ENCODE peak calls at places on chromosomes 5 and 9, in six cellular contexts. X is astrocyte, G is H1, R is left ventricle myocardium inferior, L is GM06990, D is body of pancreas. A is an unnamed sample.

GRCh38 chr9:91775011-91775707 is 174.9 kb downstream of the ROR2 start:
- DNase-seq in L (peak; percentile 33), G (peak; percentile 87), X (no peak), D (peak; percentile 67), R (peak; percentile 60), A (no peak)

GRCh38 chr9:120436937-120437592 is 142.9 kb downstream of the CDK5RAP2 start:
- DNase-seq in R (peak; percentile 44), G (no peak), X (no peak), L (no peak), D (no peak), A (no peak)

GRCh38 chr5:2332521-2332920 is 419.0 kb downstream of the IRX2 start:
- DNase-seq in R (no peak), X (no peak), G (no peak), L (no peak), D (no peak), A (no peak)

GRCh38 chr5:141149812-141150211 is at the start of gene PCDHB6:
- DNase-seq in L (no peak), X (no peak), R (no peak), G (peak; percentile 60), D (no peak), A (no peak)

GRCh38 chr9:69785757-69786156 is 25.9 kb upstream of the PTAR1 start:
- DNase-seq in R (no peak), G (no peak), X (peak; percentile 34), L (no peak), D (no peak), A (no peak)

GRCh38 chr9:41229408-41230401 is 40.6 kb upstream of the ZNG1F start:
- DNase-seq in G (no peak), L (peak; percentile 48), D (no peak), X (peak; percentile 37), R (no peak), A (no peak)

GRCh38 chr5:179375236-179375685 is 30.0 kb upstream of the ADAMTS2 start:
- DNase-seq in L (no peak), R (no peak), D (no peak), G (no peak), X (no peak), A (no peak)

GRCh38 chr9:133770076-133770777 is 32.1 kb upstream of the SARDH start:
- DNase-seq in D (peak; percentile 40), L (no peak), X (no peak), G (peak; percentile 42), R (no peak), A (no peak)

GRCh38 chr9:118578467-118578866 is 790.8 kb downstream of the BRINP1 start:
- DNase-seq in R (no peak), L (no peak), D (no peak), X (peak; percentile 74), G (no peak), A (no peak)

GRCh38 chr5:116062352-116062751 is 22.5 kb upstream of the COMMD10 start:
- DNase-seq in X (no peak), R (no peak), L (no peak), G (no peak), D (no peak), A (no peak)

GRCh38 chr9:90307177-90307833 is 335.3 kb downstream of the DIRAS2 start:
- DNase-seq in D (peak; percentile 19), L (no peak), X (peak; percentile 16), G (no peak), R (no peak), A (no peak)

GRCh38 chr9:2066312-2067273 is 51.4 kb downstream of the SMARCA2 start:
- DNase-seq in L (no peak), R (no peak), D (no peak), G (no peak), X (peak; percentile 30), A (no peak)

GRCh38 chr5:101932599-101932998 is 363.5 kb downstream of the SLCO4C1 start:
- DNase-seq in G (no peak), L (no peak), R (no peak), D (no peak), X (no peak), A (no peak)

GRCh38 chr9:110782701-110783100 is 114.1 kb downstream of the MUSK start:
- DNase-seq in L (no peak), D (no peak), G (no peak), X (peak; percentile 40), R (no peak), A (no peak)

GRCh38 chr5:39533749-39534148 is 109.0 kb upstream of the DAB2 start:
- DNase-seq in R (no peak), L (no peak), X (no peak), D (no peak), G (no peak), A (no peak)

DNA sequence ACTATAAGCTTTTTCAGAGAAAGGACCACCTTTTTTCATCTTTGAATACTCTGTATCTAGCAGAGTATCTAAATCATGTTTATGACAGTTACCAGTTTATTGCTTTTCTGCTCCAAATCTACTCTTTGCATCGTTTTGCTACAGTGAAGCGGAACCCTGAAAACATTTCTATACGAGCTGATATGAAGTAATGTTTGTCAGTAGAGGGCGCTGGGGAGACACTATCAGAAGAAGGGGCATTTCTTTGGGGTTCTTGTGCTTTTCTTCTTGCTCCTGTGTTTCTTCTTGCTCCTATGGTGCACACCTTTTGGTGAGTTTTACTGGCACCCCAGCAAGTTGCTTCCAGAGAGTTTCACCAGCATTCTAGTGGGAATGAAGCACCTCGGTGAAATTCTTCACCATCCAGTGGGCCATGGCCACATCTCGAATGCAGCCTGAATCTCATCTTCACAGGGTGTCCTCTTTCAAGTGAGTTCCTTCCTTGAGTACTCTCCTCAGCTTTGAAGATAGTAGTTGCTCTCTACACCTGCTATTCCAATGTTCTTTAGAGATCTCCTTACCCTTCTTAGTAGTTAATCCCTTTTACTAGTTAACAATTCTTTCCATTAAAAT is 98.4 kb downstream of the FGF1 start:
- DNase-seq in G (peak; percentile 65), X (no peak), L (no peak), R (no peak), D (peak; percentile 15), A (no peak)
- TF ChIP-seq CTCF in G (peak; percentile 68), X (peak; percentile 58), L (peak; percentile 63), R (peak; percentile 61), D (no peak), A (peak; percentile 52)

GRCh38 chr5:134784241-134784920 is 25.8 kb downstream of the DDX46 start:
- DNase-seq in X (no peak), R (no peak), D (no peak), L (no peak), G (no peak), A (no peak)
- TF ChIP-seq CTCF in X (peak; percentile 11), R (no peak), D (no peak), L (peak; percentile 8), G (no peak), A (peak; percentile 20)

GRCh38 chr9:100219347-100219746 is 120.3 kb downstream of the INVS start:
- DNase-seq in R (no peak), D (no peak), G (no peak), X (no peak), L (peak; percentile 32), A (no peak)

GRCh38 chr9:100227636-100228035 is 125.1 kb downstream of the TEX10 start:
- DNase-seq in D (no peak), G (no peak), R (no peak), L (no peak), X (no peak), A (no peak)

GRCh38 chr9:100221538-100221937 is 122.5 kb downstream of the INVS start:
- DNase-seq in X (no peak), L (no peak), R (no peak), G (no peak), D (no peak), A (no peak)

GRCh38 chr9:100220936-100221335 is 121.9 kb downstream of the INVS start:
- DNase-seq in D (no peak), R (no peak), L (no peak), X (no peak), G (no peak), A (no peak)

GRCh38 chr9:100222674-100223073 is 123.6 kb downstream of the INVS start:
- DNase-seq in G (no peak), R (no peak), X (peak; percentile 33), L (no peak), D (no peak), A (no peak)
- TF ChIP-seq CTCF in G (peak; percentile 15), R (peak; percentile 50), X (peak; percentile 29), L (peak; percentile 27), D (no peak), A (peak; percentile 46)

GRCh38 chr9:83708515-83709158 is 879 bp upstream of the UBQLN1 start:
- DNase-seq in D (peak; percentile 77), X (peak; percentile 33), L (no peak), G (peak; percentile 65), R (peak; percentile 67), A (peak; percentile 37)
- TF ChIP-seq CTCF in D (peak; percentile 16), X (no peak), L (peak; percentile 59), G (no peak), R (peak; percentile 22), A (peak; percentile 18)

GRCh38 chr9:127953768-127954505 is 16.3 kb upstream of the DPM2 start:
- DNase-seq in G (no peak), L (no peak), R (no peak), X (no peak), D (no peak), A (no peak)

GRCh38 chr9:127954831-127955293 is 17.2 kb upstream of the DPM2 start:
- DNase-seq in G (no peak), D (no peak), X (no peak), R (no peak), L (no peak), A (no peak)

GRCh38 chr9:127958728-127959127 is 21.1 kb upstream of the DPM2 start:
- DNase-seq in G (no peak), X (no peak), R (no peak), L (no peak), D (no peak), A (no peak)

GRCh38 chr9:127959841-127960409 is 20.9 kb downstream of the EEIG1 start:
- DNase-seq in X (no peak), G (no peak), D (no peak), R (no peak), L (no peak), A (no peak)

DNA sequence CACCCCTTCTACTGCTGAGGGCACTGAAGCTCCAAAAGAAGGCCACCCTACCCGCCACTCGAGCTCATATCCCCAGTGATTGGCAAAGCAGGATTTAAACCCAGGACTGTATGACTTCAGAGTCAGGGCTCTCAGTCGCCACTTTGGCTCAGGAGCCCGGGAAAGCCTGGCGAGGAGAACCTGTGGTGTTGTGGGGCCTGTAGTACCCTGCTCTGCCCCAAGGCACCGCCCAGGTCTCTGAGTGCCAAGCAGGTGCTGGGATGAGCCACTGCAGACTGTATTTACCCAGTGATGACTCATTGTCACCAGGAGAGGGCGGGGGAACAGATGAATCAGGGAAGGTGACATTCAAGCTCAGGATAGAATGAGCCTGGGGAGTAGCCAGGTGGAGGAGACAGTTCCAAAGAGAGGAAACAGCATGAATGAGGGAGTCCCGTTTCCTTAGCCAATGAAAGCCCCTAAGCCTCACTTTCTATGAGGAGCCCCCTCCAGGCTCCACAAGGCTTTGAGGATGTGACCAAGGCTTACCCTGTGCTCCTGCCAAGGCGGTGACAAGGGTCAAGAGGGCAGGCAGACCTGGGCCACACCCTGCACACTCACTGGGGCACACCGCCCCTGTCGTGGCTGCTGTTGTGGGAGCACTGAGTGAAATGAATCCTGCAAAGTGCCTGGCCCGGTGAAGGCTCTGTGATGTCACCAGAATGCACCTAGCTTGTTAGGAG is 17.8 kb upstream of the DPM2 start:
- DNase-seq in R (peak; percentile 54), X (peak; percentile 23), G (peak; percentile 75), D (peak; percentile 97), L (no peak), A (no peak)
- TF ChIP-seq CTCF in R (peak; percentile 59), X (no peak), G (peak; percentile 92), D (peak; percentile 80), L (peak; percentile 71), A (peak; percentile 25)

GRCh38 chr5:54515634-54516033 is 1.9 kb upstream of the SNX18 start:
- DNase-seq in R (no peak), G (no peak), L (no peak), D (no peak), X (no peak), A (no peak)
- TF ChIP-seq CTCF in R (no peak), G (no peak), L (no peak), D (no peak), X (no peak), A (no peak)

GRCh38 chr5:110040178-110040577 is 350.5 kb downstream of the MAN2A1 start:
- DNase-seq in G (no peak), R (no peak), D (no peak), X (no peak), L (no peak), A (no peak)
- TF ChIP-seq CTCF in G (peak; percentile 18), R (no peak), D (no peak), X (no peak), L (peak; percentile 4), A (peak; percentile 11)

A was measured in retinal pigment epithelial cell.